ENCODE peak calls at places on chromosomes 11 and 22, in five cellular contexts. Q is K562, M is GM12878, S is IMR-90, D is HepG2. Y is an unnamed sample.

GRCh38 chr11:86287468-86287796 is 14.6 kb upstream of the HIKESHI start:
- DNase-seq in Q (no peak), M (no peak), S (no peak), D (no peak), Y (no peak)

GRCh38 chr22:43819691-43820670 is 7.9 kb upstream of the EFCAB6 start:
- DNase-seq in Q (no peak), M (no peak), S (no peak), D (no peak), Y (no peak)

GRCh38 chr22:24894998-24895397 is 51.5 kb downstream of the LHFPL7 start:
- DNase-seq in Q (no peak), M (no peak), S (no peak), D (peak; percentile 61), Y (peak; percentile 85)

GRCh38 chr11:65559951-65560537 is 1.9 kb upstream of the LTBP3 start:
- DNase-seq in Q (peak; percentile 51), M (no peak), S (peak; percentile 53), D (peak; percentile 64), Y (no peak)

GRCh38 chr11:128437137-128437536 is 150.2 kb downstream of the ETS1 start:
- DNase-seq in Q (no peak), M (no peak), S (peak; percentile 79), D (no peak), Y (no peak)

GRCh38 chr11:75853971-75854370 is 39.0 kb downstream of the UVRAG start:
- DNase-seq in Q (no peak), M (no peak), S (no peak), D (no peak), Y (no peak)

GRCh38 chr22:29587938-29588699 is 7.2 kb upstream of the NIPSNAP1 start:
- DNase-seq in Q (no peak), M (no peak), S (peak; percentile 92), D (peak; percentile 41), Y (no peak)

GRCh38 chr11:80320765-80321164 is 879.9 kb upstream of the TENM4 start:
- DNase-seq in Q (no peak), M (no peak), S (no peak), D (no peak), Y (peak; percentile 2)

GRCh38 chr11:95490625-95491024 is 259.6 kb upstream of the SESN3 start:
- DNase-seq in Q (no peak), M (no peak), S (no peak), D (no peak), Y (no peak)

GRCh38 chr11:26319906-26320305 is 12.0 kb upstream of the ANO3 start:
- DNase-seq in Q (no peak), M (no peak), S (no peak), D (no peak), Y (no peak)

GRCh38 chr22:24441406-24442351 is 14.3 kb downstream of the ADORA2A start:
- DNase-seq in Q (no peak), M (no peak), S (no peak), D (no peak), Y (peak; percentile 79)

GRCh38 chr11:112563808-112564207 is 303.1 kb upstream of the PLET1 start:
- DNase-seq in Q (no peak), M (no peak), S (no peak), D (no peak), Y (no peak)

GRCh38 chr11:112570335-112570734 is 309.7 kb upstream of the PLET1 start:
- DNase-seq in Q (no peak), M (no peak), S (no peak), D (no peak), Y (peak; percentile 45)

GRCh38 chr11:112558691-112559090 is 298.0 kb upstream of the PLET1 start:
- DNase-seq in Q (no peak), M (no peak), S (peak; percentile 43), D (no peak), Y (no peak)

GRCh38 chr11:112564228-112564955 is 303.7 kb upstream of the PLET1 start:
- DNase-seq in Q (no peak), M (no peak), S (peak; percentile 79), D (peak; percentile 11), Y (no peak)
- TF ChIP-seq SMC3 in Q (no peak), M (no peak), S (no peak), D (no peak), Y (no peak)

DNA sequence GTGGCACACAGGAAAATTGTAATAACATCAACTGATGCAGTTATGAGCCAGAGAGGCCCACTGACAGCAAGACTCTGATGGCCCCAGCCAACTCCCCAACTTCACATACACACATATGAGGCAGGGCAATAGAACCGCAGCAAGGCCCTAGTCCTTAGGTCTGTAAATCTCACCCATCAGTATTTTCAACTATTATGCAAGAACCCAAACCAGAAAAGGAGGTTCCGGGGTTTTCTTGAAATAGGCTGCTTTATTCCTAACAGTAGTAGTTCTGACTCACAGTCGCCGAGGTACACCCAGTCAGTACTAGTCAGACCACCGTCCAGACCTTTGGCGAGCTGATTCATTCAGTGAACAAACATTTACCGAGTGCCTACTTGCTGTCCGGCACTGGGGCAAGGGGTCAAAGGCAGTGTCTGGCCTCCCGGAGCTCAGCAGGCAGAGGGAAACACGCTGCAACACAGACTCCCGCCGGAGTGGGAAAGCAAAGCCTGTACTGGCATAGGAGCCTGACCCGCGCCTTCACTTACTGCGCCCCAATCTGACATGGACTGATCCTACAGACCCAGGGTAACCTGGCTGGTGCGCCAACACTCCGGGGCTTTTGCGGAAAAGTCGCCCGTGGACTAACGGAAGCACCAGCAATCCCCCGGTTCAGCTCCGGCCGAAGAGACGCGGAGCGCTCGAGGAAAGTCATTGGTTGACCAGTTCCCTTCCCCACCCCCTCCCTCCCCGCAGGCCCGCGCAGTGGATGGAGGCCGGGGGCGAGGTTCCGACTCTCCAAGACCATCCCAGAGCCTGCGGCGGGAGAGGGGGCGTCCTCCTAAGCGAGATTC is 1.3 kb downstream of the PLEKHA7 start:
- DNase-seq in Q (no peak), M (no peak), S (peak; percentile 52), D (peak; percentile 95), Y (no peak)
- H3K9ac ChIP-seq in Q (no peak overlapping the region), M (no peak overlapping the region), S (no peak overlapping the region), D (peak overlapping the region; percentile 77), Y (no peak overlapping the region)

GRCh38 chr11:62241095-62241494 is 944 bp upstream of the SCGB1D2 start:
- DNase-seq in Q (no peak), M (no peak), S (no peak), D (no peak), Y (no peak)

GRCh38 chr11:62238151-62238550 is 3.9 kb upstream of the SCGB1D2 start:
- DNase-seq in Q (no peak), M (no peak), S (no peak), D (no peak), Y (no peak)

GRCh38 chr11:62245271-62245753 is 3.3 kb downstream of the SCGB1D2 start:
- DNase-seq in Q (peak; percentile 38), M (no peak), S (peak; percentile 28), D (peak; percentile 50), Y (peak; percentile 20)

GRCh38 chr11:62237499-62237898 is 4.5 kb upstream of the SCGB1D2 start:
- DNase-seq in Q (no peak), M (no peak), S (no peak), D (no peak), Y (no peak)

GRCh38 chr11:62242021-62242420 is at the start of gene SCGB1D2:
- DNase-seq in Q (no peak), M (no peak), S (no peak), D (peak; percentile 32), Y (peak; percentile 6)
- TF ChIP-seq SMC3 in Q (no peak), M (no peak), S (no peak), D (no peak), Y (no peak)

DNA sequence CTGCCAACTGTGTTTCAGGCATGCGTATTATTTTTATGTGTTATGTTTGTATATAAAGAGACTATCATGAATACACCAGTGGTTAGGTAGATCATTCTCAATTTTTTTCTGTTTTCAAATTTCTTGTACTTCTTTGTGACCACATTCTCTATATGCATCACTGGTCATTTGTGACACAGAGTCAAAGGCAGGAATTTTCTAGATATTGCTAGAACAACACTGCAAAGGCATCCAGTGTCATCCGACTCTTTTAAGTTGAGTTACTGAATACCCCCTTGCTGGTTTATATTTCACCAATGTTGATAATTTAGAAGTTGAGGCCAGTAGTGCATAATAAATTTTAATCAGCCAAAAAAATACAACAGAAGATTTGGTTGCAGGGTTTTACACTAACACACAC is 351.8 kb downstream of the CASP12 start:
- DNase-seq in Q (no peak), M (no peak), S (no peak), D (no peak), Y (no peak)
- H3K9ac ChIP-seq in Q (no peak overlapping the region), M (no peak overlapping the region), S (no peak overlapping the region), D (no peak overlapping the region), Y (no peak overlapping the region)

GRCh38 chr11:10233581-10233980 is 60.4 kb downstream of the SBF2 start:
- DNase-seq in Q (no peak), M (no peak), S (peak; percentile 91), D (no peak), Y (peak; percentile 8)
- TF ChIP-seq SMC3 in Q (no peak), M (no peak), S (no peak), D (no peak), Y (no peak)

GRCh38 chr11:2940930-2941821 is 12.0 kb upstream of the PHLDA2 start:
- DNase-seq in Q (no peak), M (no peak), S (no peak), D (no peak), Y (peak; percentile 61)
- H3K9ac ChIP-seq in Q (peak overlapping the region; percentile 53), M (no peak overlapping the region), S (no peak overlapping the region), D (no peak overlapping the region), Y (no peak overlapping the region)

GRCh38 chr11:12220305-12220704 is 109.9 kb downstream of the MICAL2 start:
- DNase-seq in Q (no peak), M (no peak), S (no peak), D (no peak), Y (no peak)

GRCh38 chr11:12218909-12219308 is 108.5 kb downstream of the MICAL2 start:
- DNase-seq in Q (no peak), M (no peak), S (no peak), D (peak; percentile 76), Y (no peak)

GRCh38 chr11:12217879-12218278 is 107.5 kb downstream of the MICAL2 start:
- DNase-seq in Q (no peak), M (no peak), S (no peak), D (no peak), Y (no peak)

GRCh38 chr11:12221136-12221535 is 110.7 kb downstream of the MICAL2 start:
- DNase-seq in Q (no peak), M (no peak), S (no peak), D (no peak), Y (no peak)

DNA sequence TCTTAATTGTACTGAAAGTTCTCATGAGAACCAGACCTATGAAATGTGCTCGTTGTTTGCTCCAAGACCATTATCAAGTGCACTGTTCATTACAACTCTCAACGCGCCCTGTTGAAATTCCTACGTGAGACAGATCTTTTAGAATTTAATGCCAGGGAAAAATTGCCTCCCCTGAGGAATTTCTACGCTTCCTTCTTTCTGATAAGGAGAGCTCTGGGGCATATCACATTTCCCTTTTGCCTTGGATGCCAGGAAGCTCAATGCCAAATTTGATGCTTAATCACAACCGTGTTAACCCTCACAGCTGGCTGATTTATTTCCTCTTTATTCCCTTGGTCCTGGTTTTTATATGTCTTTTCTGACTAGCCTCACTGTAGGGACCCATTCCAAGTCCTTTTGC is 109.3 kb downstream of the MICAL2 start:
- DNase-seq in Q (no peak), M (no peak), S (peak; percentile 37), D (no peak), Y (no peak)
- TF ChIP-seq SMC3 in Q (no peak), M (no peak), S (no peak), D (no peak), Y (no peak)

DNA sequence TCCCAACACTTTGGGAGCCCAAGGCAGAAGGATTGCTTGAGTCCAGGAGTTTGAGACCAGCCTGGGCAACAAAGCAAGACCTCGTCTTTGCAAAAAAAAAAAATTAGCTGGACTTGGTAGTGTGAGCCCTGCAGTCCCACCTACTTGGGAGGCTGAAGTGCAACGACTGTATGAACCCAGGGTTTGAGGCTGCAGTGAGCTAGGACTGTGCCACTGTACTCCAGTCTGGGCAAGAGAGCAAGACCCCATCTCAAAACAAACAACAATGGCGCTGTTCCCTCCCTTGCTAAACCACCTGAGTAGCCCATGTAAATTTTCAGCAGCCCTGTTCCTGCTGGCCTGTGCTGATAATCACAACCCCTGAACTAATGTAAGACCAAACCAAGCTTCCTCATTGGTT is 3.1 kb downstream of the LAMTOR1 start:
- DNase-seq in Q (no peak), M (no peak), S (no peak), D (no peak), Y (no peak)
- H3K9ac ChIP-seq in Q (no peak overlapping the region), M (peak overlapping the region; percentile 15), S (no peak overlapping the region), D (no peak overlapping the region), Y (no peak overlapping the region)